ENCODE peak calls at places on chromosomes 13 and 19, in ten cellular contexts. G is fibroblast of lung, W is MV-4-11, S is choroid plexus epithelial cell, R is HCT116, Q is MG63, X is M059J, N is SK-MEL-5, D is breast epithelium, V is T follicular helper cell. U is an unnamed sample.

GRCh38 chr19:1275260-1275975 is at the start of gene FAM174C:
- DNase-seq in V (peak; percentile 97), W (peak; percentile 99), N (peak; percentile 95), Q (peak; percentile 93), D (peak; percentile 94), X (peak; percentile 96), S (peak; percentile 98), G (peak; percentile 96), R (peak; percentile 93), U (peak; percentile 92)

GRCh38 chr13:30831515-30831914 is 74.6 kb upstream of the MEDAG start:
- DNase-seq in S (no peak), W (no peak), V (no peak), R (no peak), D (no peak), N (no peak), X (no peak), G (no peak), Q (no peak), U (no peak)

GRCh38 chr13:49635599-49636433 is 7.5 kb downstream of the ARL11 start:
- DNase-seq in D (no peak), G (peak; percentile 69), Q (no peak), N (peak; percentile 8), V (no peak), S (peak; percentile 86), R (no peak), X (peak; percentile 39), W (peak; percentile 49), U (no peak)

GRCh38 chr13:67296511-67296910 is 66.4 kb upstream of the PCDH9 start:
- DNase-seq in X (no peak), G (peak; percentile 64), Q (no peak), D (no peak), V (no peak), N (no peak), W (no peak), S (peak; percentile 6), R (no peak), U (no peak)

GRCh38 chr19:3125900-3126524 is 9.8 kb upstream of the GNA15 start:
- DNase-seq in Q (peak; percentile 8), R (peak; percentile 60), X (peak; percentile 31), V (peak; percentile 62), G (peak; percentile 16), D (no peak), S (peak; percentile 58), N (peak; percentile 47), W (no peak), U (no peak)

GRCh38 chr19:42407085-42407815 is 17.2 kb upstream of the CNFN start:
- DNase-seq in D (no peak), V (no peak), S (no peak), W (no peak), G (no peak), N (no peak), Q (no peak), X (no peak), R (no peak), U (no peak)

GRCh38 chr13:27411393-27411792 is 13.0 kb upstream of the GTF3A start:
- DNase-seq in Q (no peak), G (no peak), X (no peak), W (no peak), N (no peak), D (no peak), V (no peak), R (no peak), S (no peak), U (no peak)

GRCh38 chr19:48928164-48929005 is 5.1 kb upstream of the DHDH start:
- DNase-seq in N (no peak), G (peak; percentile 58), Q (peak; percentile 94), S (no peak), W (peak; percentile 10), D (no peak), X (no peak), R (no peak), V (no peak), U (no peak)

GRCh38 chr19:47239610-47240296 is 8.8 kb upstream of the BBC3 start:
- DNase-seq in Q (no peak), N (peak; percentile 47), W (no peak), G (peak; percentile 70), D (peak; percentile 48), R (no peak), V (peak; percentile 53), S (peak; percentile 48), X (peak; percentile 71), U (no peak)

GRCh38 chr13:97441414-97441813 is 7.4 kb downstream of the RAP2A start:
- DNase-seq in G (no peak), Q (no peak), R (no peak), X (no peak), W (no peak), S (no peak), V (no peak), D (no peak), N (no peak), U (no peak)

GRCh38 chr13:46389985-46390384 is 2.9 kb upstream of the RUBCNL start:
- DNase-seq in W (peak; percentile 93), N (peak; percentile 99), R (no peak), X (peak; percentile 32), V (no peak), G (no peak), D (peak; percentile 60), Q (no peak), S (no peak), U (peak; percentile 84)

GRCh38 chr19:42233638-42234292 is 8.6 kb downstream of the GSK3A start:
- DNase-seq in V (no peak), W (no peak), R (no peak), X (no peak), Q (no peak), G (no peak), S (no peak), D (no peak), N (no peak), U (no peak)

GRCh38 chr19:36215276-36216171 is 618 bp downstream of the ZNF146 start:
- DNase-seq in R (no peak), D (no peak), W (no peak), X (no peak), N (peak; percentile 19), S (peak; percentile 64), G (peak; percentile 57), Q (peak; percentile 4), V (no peak), U (no peak)

GRCh38 chr19:38145627-38146026 is 78.4 kb downstream of the DPF1 start:
- DNase-seq in V (no peak), W (peak; percentile 22), N (peak; percentile 97), S (peak; percentile 42), Q (no peak), G (no peak), D (no peak), X (no peak), R (no peak), U (no peak)

GRCh38 chr19:4524808-4525562 is 6.7 kb upstream of the PLIN4 start:
- DNase-seq in X (peak; percentile 43), N (peak; percentile 59), V (peak; percentile 58), Q (peak; percentile 38), S (peak; percentile 55), D (no peak), R (peak; percentile 8), W (peak; percentile 46), G (no peak), U (no peak)

GRCh38 chr13:67408823-67409222 is 178.7 kb upstream of the PCDH9 start:
- DNase-seq in Q (no peak), X (no peak), W (no peak), G (no peak), N (no peak), D (no peak), S (peak; percentile 95), R (no peak), V (no peak), U (no peak)

GRCh38 chr13:21225082-21225481 is 48.6 kb downstream of the MRPL57 start:
- DNase-seq in D (no peak), Q (no peak), V (no peak), S (no peak), R (no peak), W (no peak), G (no peak), N (no peak), X (no peak), U (no peak)

GRCh38 chr13:72643339-72643989 is 84.0 kb downstream of the MZT1 start:
- DNase-seq in N (peak; percentile 60), G (peak; percentile 23), Q (peak; percentile 17), R (peak; percentile 33), D (no peak), X (peak; percentile 28), W (peak; percentile 40), S (peak; percentile 75), V (peak; percentile 20), U (peak; percentile 21)

GRCh38 chr13:48118025-48118424 is 23.1 kb upstream of the MED4 start:
- DNase-seq in Q (no peak), G (no peak), V (no peak), X (no peak), N (no peak), S (no peak), R (no peak), D (no peak), W (no peak), U (no peak)

GRCh38 chr13:45238945-45239795 is 38.3 kb upstream of the KCTD4 start:
- DNase-seq in N (no peak), R (no peak), X (peak; percentile 65), Q (peak; percentile 35), G (peak; percentile 77), W (no peak), V (no peak), D (no peak), S (peak; percentile 65), U (no peak)

GRCh38 chr13:113207890-113208423 is 512 bp downstream of the PCID2 start:
- DNase-seq in V (no peak), N (peak; percentile 47), W (no peak), G (peak; percentile 61), Q (peak; percentile 53), D (no peak), S (peak; percentile 63), X (peak; percentile 49), R (no peak), U (no peak)

GRCh38 chr19:5333581-5334365 is 6.8 kb downstream of the PTPRS start:
- DNase-seq in D (no peak), N (no peak), W (no peak), G (no peak), R (no peak), Q (no peak), X (peak; percentile 23), V (no peak), S (no peak), U (no peak)

GRCh38 chr19:4052114-4052992 is 14.3 kb downstream of the ZBTB7A start:
- DNase-seq in N (no peak), X (peak; percentile 33), W (peak; percentile 82), V (no peak), G (peak; percentile 63), Q (peak; percentile 41), R (no peak), D (peak; percentile 81), S (no peak), U (no peak)

GRCh38 chr19:1274081-1274851 is 1.1 kb upstream of the FAM174C start:
- DNase-seq in W (peak; percentile 54), Q (no peak), G (no peak), S (no peak), R (no peak), X (no peak), D (no peak), V (no peak), N (no peak), U (no peak)

GRCh38 chr13:27599845-27600553 is 20.3 kb downstream of the LNX2 start:
- DNase-seq in Q (peak; percentile 64), G (peak; percentile 86), V (no peak), X (peak; percentile 90), R (peak; percentile 34), N (peak; percentile 55), D (no peak), S (peak; percentile 84), W (no peak), U (no peak)

GRCh38 chr13:21321269-21321668 is 137.8 kb downstream of the ZDHHC20 start:
- DNase-seq in N (no peak), X (no peak), Q (no peak), D (no peak), G (no peak), W (no peak), V (no peak), R (no peak), S (no peak), U (no peak)

GRCh38 chr13:33367931-33368330 is 82.4 kb upstream of the STARD13 start:
- DNase-seq in W (peak; percentile 87), X (no peak), N (no peak), Q (no peak), R (no peak), S (no peak), V (no peak), D (no peak), G (no peak), U (peak; percentile 93)

GRCh38 chr13:28282451-28282850 is 144.1 kb downstream of the PAN3 start:
- DNase-seq in N (no peak), S (no peak), V (no peak), D (no peak), G (no peak), Q (no peak), X (no peak), W (no peak), R (no peak), U (no peak)

U was measured in GF-D8.